ENCODE peak calls at places on chromosomes 11 and 22, in ten cellular contexts. N, Q, E, S, L, V, W, J, D and I are unnamed samples.

GRCh38 chr11:2578934-2579280 is 120.9 kb downstream of the KCNQ1OT1 start:
- DNase-seq in N (no peak), D (peak), J (no peak), E (peak), Q (no peak), V (no peak), L (no peak), W (no peak), S (no peak), I (no peak)

GRCh38 chr11:76588455-76589325 is 81.9 kb downstream of the LRRC32 start:
- DNase-seq in J (peak), Q (no peak), S (no peak), L (peak), D (peak), W (peak), V (no peak), E (peak), N (peak), I (no peak)

GRCh38 chr22:45212992-45213751 is 27.5 kb downstream of the KIAA0930 start:
- DNase-seq in W (peak), L (no peak), D (peak), V (peak), E (peak), J (peak), S (no peak), Q (no peak), N (peak), I (peak)

GRCh38 chr11:44133335-44133946 is 38.0 kb downstream of the EXT2 start:
- DNase-seq in V (peak), S (no peak), W (no peak), D (no peak), L (peak), J (no peak), Q (peak), E (no peak), N (peak), I (peak)

GRCh38 chr11:65126624-65127274 is 4.6 kb downstream of the MRPL49 start:
- DNase-seq in N (no peak), Q (no peak), V (no peak), W (no peak), L (peak), D (no peak), S (no peak), J (no peak), E (no peak), I (no peak)

GRCh38 chr11:27218498-27219038 is 144.4 kb downstream of the CCDC34 start:
- DNase-seq in E (no peak), S (no peak), D (no peak), N (peak), W (no peak), Q (peak), V (peak), J (no peak), L (no peak), I (peak)

GRCh38 chr11:32615422-32615821 is 31.8 kb downstream of the EIF3M start:
- DNase-seq in E (no peak), V (peak), Q (peak), S (no peak), W (no peak), D (no peak), L (no peak), J (no peak), N (peak), I (peak)

GRCh38 chr11:10526974-10527918 is 13.7 kb downstream of the RNF141 start:
- DNase-seq in S (peak), Q (peak), W (no peak), J (no peak), L (no peak), N (no peak), V (no peak), E (no peak), D (no peak), I (peak)

GRCh38 chr11:1907955-1908354 is 11.5 kb upstream of the TNNT3 start:
- DNase-seq in S (no peak), N (peak), E (no peak), J (no peak), W (no peak), V (no peak), L (peak), Q (no peak), D (no peak), I (no peak)

GRCh38 chr11:65606876-65607613 is 7.0 kb downstream of the MAP3K11 start:
- DNase-seq in N (peak), S (peak), E (peak), L (peak), V (peak), Q (peak), D (peak), W (peak), J (peak), I (peak)

GRCh38 chr11:85423331-85423730 is 203.8 kb downstream of the DLG2 start:
- DNase-seq in S (no peak), W (no peak), D (peak), L (no peak), E (no peak), V (no peak), Q (no peak), N (no peak), J (no peak), I (no peak)

GRCh38 chr11:110526323-110526722 is 96.6 kb downstream of the FDX1 start:
- DNase-seq in Q (no peak), V (no peak), W (no peak), L (no peak), J (no peak), D (no peak), S (no peak), E (no peak), N (no peak), I (no peak)

GRCh38 chr11:6321961-6322362 is 1.7 kb upstream of the CAVIN3 start:
- DNase-seq in J (no peak), E (no peak), S (no peak), L (peak), V (peak), N (peak), W (no peak), D (no peak), Q (peak), I (peak)

GRCh38 chr22:38069372-38070249 is 12.4 kb downstream of the PICK1 start:
- DNase-seq in L (peak), V (peak), N (peak), J (no peak), D (no peak), E (no peak), Q (no peak), S (peak), W (no peak), I (peak)

GRCh38 chr11:48052183-48053040 is 72.1 kb downstream of the PTPRJ start:
- DNase-seq in S (peak), D (no peak), L (peak), N (peak), V (peak), J (peak), W (peak), E (no peak), Q (peak), I (no peak)

GRCh38 chr11:118048472-118049370 is 28.2 kb upstream of the TMPRSS4 start:
- DNase-seq in L (no peak), Q (no peak), W (no peak), E (peak), J (no peak), V (no peak), D (no peak), S (no peak), N (no peak), I (no peak)

GRCh38 chr11:119206512-119207299 is 567 bp downstream of the CBL start:
- DNase-seq in W (peak), E (peak), L (no peak), N (peak), D (peak), Q (no peak), S (peak), J (peak), V (no peak), I (peak)

GRCh38 chr11:69649576-69649900 is 8.6 kb downstream of the CCND1 start:
- DNase-seq in Q (no peak), J (no peak), W (no peak), L (peak), N (no peak), S (no peak), D (no peak), V (no peak), E (no peak), I (no peak)

GRCh38 chr11:133898770-133899115 is 53.4 kb upstream of the SPATA19 start:
- DNase-seq in N (no peak), J (peak), S (no peak), W (no peak), V (no peak), E (no peak), Q (no peak), L (no peak), D (no peak), I (no peak)

GRCh38 chr11:133896642-133897330 is 51.5 kb upstream of the SPATA19 start:
- DNase-seq in S (no peak), Q (no peak), L (peak), N (no peak), W (no peak), D (no peak), E (no peak), J (no peak), V (no peak), I (no peak)

GRCh38 chr11:133896028-133896427 is 50.7 kb upstream of the SPATA19 start:
- DNase-seq in N (no peak), W (no peak), V (no peak), Q (no peak), L (no peak), S (no peak), J (no peak), E (no peak), D (no peak), I (no peak)

GRCh38 chr11:133897331-133897650 is 52.0 kb upstream of the SPATA19 start:
- DNase-seq in W (peak), E (no peak), Q (no peak), V (no peak), L (peak), J (no peak), D (no peak), N (no peak), S (no peak), I (no peak)

DNA sequence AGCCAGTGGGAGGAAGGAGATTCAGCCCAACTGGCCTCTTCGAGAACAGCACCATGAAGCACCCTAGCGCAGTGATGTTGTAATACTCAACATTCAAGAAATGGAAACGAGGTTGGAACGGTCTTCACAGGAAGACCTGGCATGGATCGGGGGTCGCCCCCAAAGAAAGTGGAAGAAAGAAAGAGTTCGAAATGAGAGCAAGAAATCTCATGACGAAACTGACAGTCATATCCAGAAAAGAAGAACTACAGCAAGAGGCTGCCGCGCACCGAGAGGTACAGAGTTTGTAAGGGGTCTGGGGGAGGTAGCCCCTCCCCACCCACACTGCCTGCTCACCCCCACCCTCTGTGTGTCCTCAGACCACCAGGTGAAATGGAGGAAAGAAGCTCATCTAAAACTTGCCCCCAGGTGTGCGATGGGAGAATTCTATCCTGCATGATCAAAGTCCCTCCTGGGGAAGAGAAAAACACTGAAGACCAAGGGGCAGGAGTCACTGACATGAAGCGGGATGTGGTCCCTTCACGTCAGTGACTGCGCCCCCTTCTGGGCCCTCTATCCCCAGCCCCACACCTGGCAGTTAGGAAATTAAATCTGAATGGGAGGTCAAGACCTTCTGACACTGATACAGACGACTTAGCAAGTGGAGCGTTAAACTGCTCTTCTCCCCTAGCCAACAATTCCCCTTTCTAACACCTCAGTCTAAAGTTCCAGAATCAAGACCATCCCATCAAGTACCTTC is 52.9 kb upstream of the SPATA19 start:
- DNase-seq in Q (no peak), J (peak), E (peak), N (no peak), L (peak), V (no peak), S (no peak), W (no peak), D (no peak), I (no peak)
- TF ChIP-seq CTCF in Q (no peak), J (no peak), E (no peak), N (no peak), L (peak), V (no peak), S (no peak), W (no peak), D (no peak), I (no peak)

DNA sequence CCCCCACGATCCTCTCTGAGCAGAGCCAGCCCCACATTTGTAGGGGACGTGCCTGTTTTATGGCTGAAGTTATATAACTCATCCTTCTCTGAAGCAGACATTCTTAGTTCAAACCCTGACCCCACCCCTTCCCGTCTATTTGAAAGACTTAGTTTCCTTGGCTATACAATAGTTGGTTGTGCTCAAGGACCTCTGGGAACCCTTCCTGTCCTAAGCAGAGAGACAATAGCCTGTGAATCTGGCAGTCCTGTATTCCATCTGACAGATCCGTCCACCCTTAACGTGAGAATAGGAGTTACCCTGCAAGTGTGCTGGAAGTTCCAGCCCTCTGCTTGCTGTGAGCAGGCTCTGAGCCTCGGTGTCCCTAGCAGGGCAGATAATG is 75.2 kb downstream of the MN1 start:
- DNase-seq in E (no peak), N (no peak), W (no peak), Q (no peak), J (no peak), S (no peak), L (no peak), D (no peak), V (peak), I (no peak)
- H3K4me3 ChIP-seq in E (no peak), N (peak), W (no peak), Q (no peak), J (no peak), S (no peak), L (no peak), D (no peak), V (no peak), I (no peak)

GRCh38 chr22:36331912-36332622 is 55.7 kb downstream of the MYH9 start:
- DNase-seq in Q (no peak), L (peak), N (peak), V (peak), W (no peak), S (peak), D (peak), J (peak), E (peak), I (peak)
- TF ChIP-seq CTCF in Q (no peak), L (no peak), N (no peak), V (peak), W (no peak), S (no peak), D (no peak), J (no peak), E (no peak), I (no peak)

GRCh38 chr11:14290422-14290821 is 68.6 kb downstream of the RRAS2 start:
- DNase-seq in S (no peak), Q (no peak), W (no peak), V (no peak), D (no peak), E (no peak), J (no peak), N (no peak), L (no peak), I (no peak)

GRCh38 chr11:14288189-14288935 is 70.6 kb downstream of the RRAS2 start:
- DNase-seq in D (no peak), L (no peak), W (no peak), Q (peak), V (peak), J (no peak), S (peak), E (no peak), N (peak), I (peak)
- H3K4me3 ChIP-seq in D (no peak), L (no peak), W (no peak), Q (no peak), V (peak), J (no peak), S (no peak), E (no peak), N (peak), I (no peak)

DNA sequence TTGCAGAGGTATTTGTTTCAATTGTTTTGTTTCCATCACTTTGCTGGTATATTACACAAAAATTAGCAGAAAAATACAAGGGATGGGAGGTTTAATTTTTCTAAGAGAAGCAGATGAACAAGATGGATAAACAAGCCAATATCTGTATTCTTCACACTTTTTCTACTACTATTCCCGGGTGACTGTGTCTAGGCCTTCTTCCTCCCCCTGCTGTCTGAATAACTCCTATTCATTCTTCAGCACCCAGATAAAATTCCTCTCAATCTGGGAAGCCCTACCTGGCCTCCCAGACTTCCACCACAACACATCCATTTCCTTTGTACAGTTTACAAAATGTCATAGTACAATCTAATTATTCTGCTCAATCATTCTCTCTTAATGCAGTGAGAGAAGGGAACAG is 666.6 kb upstream of the TENM4 start:
- DNase-seq in J (no peak), L (no peak), W (no peak), E (no peak), S (no peak), D (no peak), V (no peak), N (no peak), Q (no peak), I (no peak)
- TF ChIP-seq CTCF in J (no peak), L (peak), W (no peak), E (no peak), S (no peak), D (no peak), V (no peak), N (no peak), Q (no peak), I (no peak)

DNA sequence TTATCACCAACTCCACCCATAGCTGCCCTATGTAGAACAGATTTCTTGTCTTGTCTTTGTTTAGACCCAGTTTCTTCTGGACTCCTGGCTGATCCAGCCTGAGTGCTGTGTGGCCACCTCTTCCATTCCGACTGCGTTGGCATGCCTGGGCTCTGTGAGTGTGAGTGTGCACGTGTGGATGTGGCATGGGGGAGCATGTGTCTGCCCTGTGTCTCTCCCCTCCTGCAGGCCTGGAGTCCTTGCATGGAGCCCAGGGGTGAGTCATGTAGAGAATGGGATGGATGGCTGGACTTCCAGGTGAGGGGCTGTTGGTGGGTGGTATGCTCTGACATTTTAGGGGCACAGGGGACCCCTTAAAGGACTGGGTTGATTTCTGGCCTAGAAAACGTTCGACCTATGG is 194.7 kb downstream of the GRIK4 start:
- DNase-seq in V (no peak), Q (no peak), E (no peak), S (no peak), W (no peak), D (no peak), N (no peak), L (peak), J (no peak), I (no peak)
- H3K4me3 ChIP-seq in V (no peak), Q (no peak), E (no peak), S (no peak), W (no peak), D (no peak), N (no peak), L (no peak), J (no peak), I (no peak)